ENCODE peak calls at places on chromosomes 11 and 22, in seven cellular contexts. R, B, E, Q, K, N and I are unnamed samples.

GRCh38 chr11:117824571-117825537 is at the start of gene FXYD2:
- DNase-seq in N (no peak), E (no peak), B (peak), R (no peak), K (no peak), Q (peak), I (no peak)

GRCh38 chr22:37563153-37564081 is 3.1 kb downstream of the CDC42EP1 start:
- DNase-seq in E (peak), K (no peak), N (no peak), Q (peak), B (peak), R (no peak), I (no peak)

GRCh38 chr11:122874991-122875390 is 7.6 kb upstream of the JHY start:
- DNase-seq in B (no peak), E (no peak), R (no peak), K (no peak), Q (no peak), N (no peak), I (no peak)

GRCh38 chr11:66676931-66677598 is 622 bp downstream of the RBM4B start:
- DNase-seq in N (no peak), E (no peak), Q (no peak), B (no peak), R (no peak), K (no peak), I (no peak)

GRCh38 chr11:3660960-3661359 is 10.2 kb downstream of the CHRNA10 start:
- DNase-seq in N (no peak), R (no peak), Q (no peak), E (no peak), B (no peak), K (no peak), I (no peak)

GRCh38 chr11:70908223-70908622 is 344.2 kb downstream of the SHANK2 start:
- DNase-seq in R (no peak), Q (no peak), N (no peak), B (no peak), K (no peak), E (no peak), I (no peak)

GRCh38 chr11:57214087-57214395 is 23.0 kb downstream of the APLNR start:
- DNase-seq in E (no peak), Q (no peak), B (no peak), N (no peak), K (no peak), R (no peak), I (no peak)

GRCh38 chr11:1209371-1210057 is 13.4 kb upstream of the MUC5B start:
- DNase-seq in E (no peak), K (no peak), B (no peak), N (no peak), Q (peak), R (no peak), I (no peak)

GRCh38 chr11:107591446-107592236 is 694 bp downstream of the ELMOD1 start:
- DNase-seq in B (no peak), N (peak), R (peak), K (peak), Q (peak), E (peak), I (no peak)

GRCh38 chr11:57873196-57873911 is 111.8 kb downstream of the CTNND1 start:
- DNase-seq in K (no peak), N (no peak), E (peak), Q (no peak), B (no peak), R (no peak), I (no peak)

GRCh38 chr11:7892751-7893356 is 38.2 kb downstream of the OR10A6 start:
- DNase-seq in Q (no peak), B (no peak), E (peak), N (no peak), K (peak), R (peak), I (peak)

GRCh38 chr11:65849366-65849765 is 8.6 kb downstream of the CFL1 start:
- DNase-seq in B (no peak), Q (peak), R (no peak), K (no peak), N (no peak), E (no peak), I (no peak)

GRCh38 chr22:50739894-50740293 is 1.9 kb downstream of the ACR start:
- DNase-seq in Q (no peak), B (no peak), K (no peak), E (no peak), N (no peak), R (no peak), I (no peak)

GRCh38 chr11:119266063-119266462 is 50.9 kb downstream of the MCAM start:
- DNase-seq in N (no peak), R (no peak), B (no peak), E (no peak), K (no peak), Q (no peak), I (no peak)

GRCh38 chr11:86931965-86932332 is 23.2 kb downstream of the FZD4 start:
- DNase-seq in E (peak), B (no peak), R (no peak), K (no peak), Q (no peak), N (no peak), I (peak)

GRCh38 chr22:50074551-50075042 is 10.6 kb downstream of the MLC1 start:
- DNase-seq in E (no peak), R (no peak), B (peak), K (no peak), Q (no peak), N (no peak), I (no peak)

GRCh38 chr11:2981130-2981529 is 11.0 kb downstream of the NAP1L4 start:
- DNase-seq in B (no peak), E (no peak), Q (no peak), K (no peak), R (no peak), N (no peak), I (no peak)

GRCh38 chr22:29030016-29030617 is 31.5 kb downstream of the C22orf31 start:
- DNase-seq in B (peak), N (no peak), K (no peak), R (peak), Q (no peak), E (peak), I (peak)

GRCh38 chr11:94776351-94777321 is 8.5 kb downstream of the AMOTL1 start:
- DNase-seq in N (no peak), R (no peak), B (peak), Q (no peak), E (peak), K (no peak), I (peak)

GRCh38 chr11:114197799-114198500 is 98.2 kb upstream of the NNMT start:
- DNase-seq in E (no peak), Q (no peak), R (no peak), K (no peak), B (peak), N (no peak), I (no peak)

GRCh38 chr11:121446752-121447156 is 5.4 kb upstream of the SORL1 start:
- DNase-seq in K (no peak), Q (no peak), E (peak), N (no peak), R (no peak), B (no peak), I (no peak)

GRCh38 chr11:32279672-32280071 is 155.7 kb downstream of the WT1 start:
- DNase-seq in Q (no peak), E (peak), N (no peak), R (no peak), K (no peak), B (no peak), I (no peak)